ENCODE peak calls at places on chromosomes 16 and 17, in four cellular contexts. F is colonic mucosa; L is CD8-positive, alpha-beta T cell; J is Panc1. W is an unnamed sample.

GRCh38 chr17:28763804-28764266 is 20.0 kb downstream of the TRAF4 start:
- DNase-seq in F (peak), L (peak), J (peak), W (peak)

GRCh38 chr16:35311475-35311874 is 1852.1 kb downstream of the TP53TG3F start:
- DNase-seq in F (no peak), L (no peak), J (no peak), W (no peak)

GRCh38 chr17:42203354-42203753 is 9.1 kb upstream of the GHDC start:
- DNase-seq in F (no peak), L (no peak), J (no peak), W (no peak)

GRCh38 chr17:45841883-45842525 is 2.7 kb upstream of the SPPL2C start:
- DNase-seq in F (no peak), L (no peak), J (no peak), W (no peak)

GRCh38 chr16:57948027-57948426 is 22.9 kb downstream of the CNGB1 start:
- DNase-seq in F (no peak), L (no peak), J (no peak), W (no peak)

GRCh38 chr17:72090108-72090507 is 30.7 kb upstream of the SOX9 start:
- DNase-seq in F (no peak), L (no peak), J (no peak), W (no peak)

GRCh38 chr16:23333034-23333579 is 31.0 kb downstream of the SCNN1B start:
- DNase-seq in F (no peak), L (no peak), J (no peak), W (no peak)

GRCh38 chr16:64152010-64152767 is 969.7 kb downstream of the CDH11 start:
- DNase-seq in F (no peak), L (no peak), J (no peak), W (no peak)

GRCh38 chr17:57092171-57092570 is 7.1 kb downstream of the AKAP1 start:
- DNase-seq in F (no peak), L (no peak), J (no peak), W (no peak)

GRCh38 chr16:4194661-4195060 is 47.2 kb downstream of the SRL start:
- DNase-seq in F (no peak), L (no peak), J (no peak), W (no peak)

DNA sequence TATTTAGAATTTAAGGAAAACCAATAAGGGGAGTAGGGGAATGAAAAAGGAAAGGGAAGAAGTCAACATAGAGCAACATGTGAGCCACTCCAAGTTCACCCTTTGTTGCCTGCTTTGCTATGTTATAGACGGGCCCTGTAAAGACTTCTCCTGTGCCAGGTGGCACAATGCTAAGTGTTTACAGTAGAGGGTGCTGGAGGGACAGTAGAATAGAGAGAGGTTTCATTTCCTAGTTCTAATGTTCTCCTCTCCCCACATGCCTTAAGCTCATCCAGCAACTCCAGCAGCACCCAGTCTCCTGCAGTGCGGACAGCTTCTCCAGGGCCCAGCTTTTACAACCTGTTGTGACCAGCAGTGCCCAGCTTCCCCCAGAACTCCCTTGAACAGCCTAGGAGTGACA is 468.0 kb downstream of the HS3ST3B1 start:
- DNase-seq in F (no peak), L (no peak), J (no peak), W (no peak)
- TF ChIP-seq CTCF in F (no peak), L (no peak), J (no peak), W (no peak)

GRCh38 chr16:78122774-78123315 is 23.4 kb downstream of the WWOX start:
- DNase-seq in F (no peak), L (peak), J (peak), W (no peak)
- TF ChIP-seq CTCF in F (peak), L (peak), J (peak), W (peak)

DNA sequence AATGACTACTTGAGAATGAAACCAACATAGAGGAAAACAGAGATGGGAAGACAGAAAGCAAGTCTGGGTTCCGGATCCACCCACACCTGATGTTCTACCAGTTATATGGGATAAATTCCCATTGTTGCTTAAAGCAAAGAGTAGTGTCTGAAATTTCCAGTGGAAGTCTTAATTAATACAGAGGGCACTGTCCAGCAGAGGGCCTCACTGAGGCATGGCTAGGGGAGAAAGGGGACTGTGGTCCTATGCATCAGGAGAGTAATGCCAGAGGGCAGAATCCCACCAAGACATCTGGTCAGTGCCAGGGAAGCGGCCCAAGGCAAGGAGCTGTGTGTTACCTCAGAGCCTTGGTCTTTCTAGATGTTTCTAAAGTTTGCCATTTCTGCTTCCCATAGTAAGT is 7.5 kb upstream of the UMOD start:
- DNase-seq in F (no peak), L (no peak), J (no peak), W (no peak)
- TF ChIP-seq CTCF in F (no peak), L (no peak), J (peak), W (peak)

DNA sequence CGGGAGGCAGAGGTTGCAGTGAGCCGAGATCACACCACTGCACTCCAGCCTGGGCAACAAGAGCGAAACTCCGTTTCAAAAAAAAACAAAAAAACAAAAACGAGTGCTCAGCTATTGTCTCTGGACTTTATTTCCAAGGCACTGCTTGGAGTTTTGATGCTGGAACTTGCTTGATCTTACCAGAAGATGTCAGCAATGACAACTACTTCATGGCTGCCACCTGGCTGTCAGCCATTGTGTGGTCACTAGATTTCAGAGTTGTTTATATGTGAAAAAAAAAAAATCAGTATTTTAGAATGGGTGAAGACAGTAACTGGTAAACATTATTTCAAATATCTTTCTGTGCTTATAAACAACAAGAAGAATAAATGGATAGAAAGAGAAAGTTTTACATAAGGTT is 26.3 kb upstream of the OR4D1 start:
- DNase-seq in F (no peak), L (peak), J (no peak), W (peak)
- TF ChIP-seq CTCF in F (no peak), L (peak), J (peak), W (peak)

DNA sequence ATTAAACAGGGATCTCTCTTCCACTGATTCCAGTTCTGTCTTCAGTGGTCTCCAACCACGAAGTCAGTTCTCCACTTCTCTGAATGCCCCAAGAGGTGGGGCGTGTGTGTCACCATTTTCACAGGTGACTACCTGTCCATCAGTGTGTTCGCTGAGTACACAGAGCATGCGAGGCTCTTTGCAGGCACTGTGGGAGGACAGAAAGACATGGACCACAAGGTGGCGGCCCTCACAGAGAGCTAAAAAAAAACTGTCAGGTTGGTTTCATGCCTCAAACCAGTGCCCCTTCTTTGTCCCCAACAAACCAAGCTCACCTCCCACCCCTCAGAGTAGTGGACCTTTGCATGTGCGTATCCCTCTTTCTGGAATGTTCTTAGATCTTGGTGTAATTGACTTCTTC is 13.8 kb downstream of the EMP2 start:
- DNase-seq in F (no peak), L (no peak), J (no peak), W (no peak)
- TF ChIP-seq CTCF in F (no peak), L (no peak), J (no peak), W (no peak)

GRCh38 chr17:79153367-79154130 is 78.9 kb downstream of the ENGASE start:
- DNase-seq in F (no peak), L (no peak), J (no peak), W (no peak)

GRCh38 chr17:79154446-79154845 is 79.8 kb downstream of the ENGASE start:
- DNase-seq in F (no peak), L (no peak), J (no peak), W (no peak)

GRCh38 chr17:79155701-79156100 is 81.1 kb downstream of the ENGASE start:
- DNase-seq in F (no peak), L (no peak), J (no peak), W (no peak)

GRCh38 chr17:79156463-79157095 is 82.0 kb downstream of the ENGASE start:
- DNase-seq in F (no peak), L (no peak), J (no peak), W (no peak)

GRCh38 chr17:79154951-79155557 is 80.4 kb downstream of the ENGASE start:
- DNase-seq in F (no peak), L (no peak), J (no peak), W (no peak)
- TF ChIP-seq CTCF in F (no peak), L (no peak), J (no peak), W (no peak)

GRCh38 chr17:17109231-17109630 is 67.0 kb downstream of the MPRIP start:
- DNase-seq in F (peak), L (no peak), J (no peak), W (no peak)
- TF ChIP-seq CTCF in F (peak), L (no peak), J (no peak), W (no peak)

DNA sequence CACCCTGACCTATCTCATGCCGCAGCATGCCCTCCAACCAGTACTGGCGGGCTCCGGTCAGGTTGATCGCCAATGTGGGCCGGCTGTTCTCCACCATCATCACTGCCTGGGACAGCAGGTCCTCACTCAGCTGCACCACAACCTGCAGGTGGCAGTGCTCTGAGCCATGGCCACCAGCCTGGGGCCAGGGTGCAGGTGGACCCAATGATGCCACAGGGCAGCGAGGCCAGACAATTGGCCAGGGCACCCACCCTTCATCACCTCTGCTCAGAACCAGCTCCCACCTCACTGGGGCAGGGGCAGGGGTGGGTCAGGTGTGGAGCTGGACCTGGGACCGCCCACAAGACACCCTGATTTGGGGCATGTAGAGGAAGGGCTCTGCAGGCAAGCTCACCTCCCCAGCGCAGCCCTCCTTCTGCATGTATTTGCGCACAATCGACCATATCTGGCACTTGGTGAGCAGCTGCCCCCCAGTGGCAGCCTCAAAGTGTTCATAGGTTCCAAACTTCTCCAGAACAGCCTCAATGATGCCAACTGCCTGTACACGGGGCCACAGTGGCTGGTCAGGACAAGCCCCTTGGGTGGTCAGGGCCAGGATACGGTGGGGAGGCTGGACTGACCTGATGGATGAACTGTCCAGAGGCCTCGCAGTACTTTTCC is 4.2 kb downstream of the MATCAP1 start:
- DNase-seq in F (no peak), L (no peak), J (no peak), W (no peak)
- TF ChIP-seq CTCF in F (no peak), L (no peak), J (peak), W (peak)

DNA sequence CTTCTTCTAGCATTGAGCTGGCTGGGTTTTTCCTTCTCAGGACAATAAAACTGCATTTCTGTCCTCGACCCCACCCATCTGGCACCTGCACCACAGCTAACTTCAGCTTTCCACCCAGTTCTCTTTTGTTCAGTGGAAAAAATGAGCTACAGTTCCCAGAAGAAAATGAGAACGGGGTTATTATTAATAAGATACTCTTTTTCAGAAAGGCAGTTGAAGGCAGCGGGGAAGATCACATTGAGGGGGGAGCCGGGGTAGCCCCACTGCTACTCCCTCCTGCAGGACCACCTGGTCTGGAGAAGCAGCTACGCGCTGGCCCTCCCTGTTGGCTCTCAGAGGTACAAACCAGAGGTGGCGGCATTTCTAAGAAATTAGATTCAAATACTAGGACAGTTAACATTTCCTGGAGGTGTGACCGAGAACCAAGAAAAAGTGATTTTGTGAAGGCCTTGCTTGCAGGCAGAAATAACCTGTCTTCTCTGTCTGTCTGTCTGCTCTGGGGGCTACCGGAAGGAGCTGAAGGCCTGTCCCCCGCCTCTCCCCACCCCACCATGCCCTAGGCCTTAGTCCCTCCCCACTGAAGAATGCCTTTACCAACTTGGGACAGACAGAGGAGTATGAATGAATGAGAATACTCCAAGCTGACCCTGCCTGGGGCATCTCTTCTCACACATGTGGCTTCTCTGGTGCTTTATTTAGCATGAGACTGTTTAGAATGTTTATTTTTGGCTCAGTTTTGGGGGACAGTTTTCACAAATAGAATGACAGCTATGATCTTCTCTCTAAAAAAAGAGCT is 123.8 kb downstream of the XYLT1 start:
- DNase-seq in F (peak), L (no peak), J (no peak), W (no peak)
- TF ChIP-seq CTCF in F (no peak), L (no peak), J (no peak), W (no peak)

DNA sequence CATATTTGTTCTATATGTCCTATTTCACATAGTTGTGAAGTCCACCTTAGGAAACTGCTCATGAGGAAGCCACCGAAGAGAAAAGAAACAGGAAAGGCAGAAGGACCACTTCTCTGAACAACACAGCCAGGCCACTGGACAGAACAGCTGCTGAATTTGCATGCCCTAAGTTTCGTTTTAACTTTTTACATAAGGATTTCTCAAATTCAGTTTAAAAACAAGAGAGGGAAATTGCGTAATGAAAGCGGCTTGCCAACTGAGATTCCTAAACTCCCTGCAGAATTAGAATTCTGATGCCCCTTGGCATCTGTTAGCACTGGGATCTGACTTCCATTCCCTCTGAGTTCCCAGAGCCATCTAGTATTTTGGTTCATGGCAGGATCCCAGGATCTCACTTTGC is 5.0 kb upstream of the CCL8 start:
- DNase-seq in F (peak), L (no peak), J (no peak), W (no peak)
- TF ChIP-seq CTCF in F (no peak), L (no peak), J (no peak), W (no peak)

W was measured in D721Med.